ENCODE peak calls at places on chromosomes 4 and X, in five cellular contexts. P, T, L, S and U are unnamed samples.

GRCh38 chrX:102516314-102516936 is at the start of gene TMSB15A:
- DNase-seq in P (peak; percentile 84), T (peak; percentile 57), L (peak; percentile 67), S (no peak), U (no peak)

GRCh38 chrX:24412637-24413363 is 52.3 kb upstream of the PDK3 start:
- DNase-seq in P (no peak), T (no peak), L (no peak), S (no peak), U (no peak)

GRCh38 chr4:2937146-2937857 is 25.9 kb downstream of the NOP14 start:
- DNase-seq in P (peak; percentile 75), T (peak; percentile 87), L (peak; percentile 67), S (peak; percentile 68), U (peak; percentile 46)

GRCh38 chr4:153222790-153223417 is 18.7 kb downstream of the TRIM2 start:
- DNase-seq in P (peak; percentile 81), T (peak; percentile 55), L (peak; percentile 62), S (no peak), U (no peak)

GRCh38 chr4:123554263-123554662 is 157.7 kb downstream of the SPRY1 start:
- DNase-seq in P (no peak), T (no peak), L (no peak), S (no peak), U (no peak)

GRCh38 chr4:4852591-4853362 is 6.7 kb upstream of the MSX1 start:
- DNase-seq in P (peak; percentile 75), T (no peak), L (peak; percentile 35), S (no peak), U (no peak)

GRCh38 chrX:104392350-104392749 is 137.6 kb upstream of the ESX1 start:
- DNase-seq in P (no peak), T (peak; percentile 4), L (no peak), S (no peak), U (no peak)

GRCh38 chr4:152255437-152255836 is 280.5 kb downstream of the FBXW7 start:
- DNase-seq in P (no peak), T (no peak), L (no peak), S (peak; percentile 48), U (no peak)

GRCh38 chrX:9492901-9493300 is 28.0 kb downstream of the TBL1X start:
- DNase-seq in P (no peak), T (no peak), L (no peak), S (no peak), U (no peak)

GRCh38 chr4:20194079-20195013 is 57.4 kb upstream of the SLIT2 start:
- DNase-seq in P (no peak), T (no peak), L (no peak), S (no peak), U (no peak)

GRCh38 chr4:126991965-126992364 is 640.8 kb upstream of the INTU start:
- DNase-seq in P (no peak), T (no peak), L (no peak), S (no peak), U (no peak)

GRCh38 chr4:152039085-152039484 is 278.3 kb upstream of the GATB start:
- DNase-seq in P (no peak), T (no peak), L (no peak), S (no peak), U (no peak)

GRCh38 chrX:134836497-134836968 is 154.3 kb upstream of the SMIM10 start:
- DNase-seq in P (no peak), T (no peak), L (no peak), S (peak; percentile 79), U (peak; percentile 50)

GRCh38 chrX:1249101-1249887 is 19.3 kb upstream of the CSF2RA start:
- DNase-seq in P (peak; percentile 90), T (no peak), L (peak; percentile 39), S (no peak), U (no peak)

GRCh38 chr4:120718979-120719566 is 203.5 kb downstream of the PRDM5 start:
- DNase-seq in P (no peak), T (no peak), L (no peak), S (peak; percentile 16), U (peak; percentile 20)

GRCh38 chr4:40199999-40200880 is 3.4 kb downstream of the RHOH start:
- DNase-seq in P (no peak), T (no peak), L (peak; percentile 43), S (no peak), U (no peak)

GRCh38 chr4:115687356-115687755 is 573.9 kb upstream of the NDST4 start:
- DNase-seq in P (no peak), T (no peak), L (no peak), S (no peak), U (no peak)

GRCh38 chr4:94871644-94872305 is 114.0 kb downstream of the BMPR1B start:
- DNase-seq in P (no peak), T (no peak), L (no peak), S (no peak), U (no peak)

GRCh38 chrX:47169726-47170515 is 23.7 kb upstream of the UBA1 start:
- DNase-seq in P (peak; percentile 60), T (no peak), L (peak; percentile 23), S (no peak), U (no peak)

GRCh38 chrX:97616883-97617510 is 733.3 kb downstream of the RPA4 start:
- DNase-seq in P (no peak), T (no peak), L (no peak), S (peak; percentile 57), U (no peak)

GRCh38 chr4:27702710-27703431 is 842.2 kb downstream of the STIM2 start:
- DNase-seq in P (no peak), T (no peak), L (no peak), S (peak; percentile 19), U (no peak)

GRCh38 chr4:28369504-28369903 is 1508.9 kb downstream of the STIM2 start:
- DNase-seq in P (no peak), T (no peak), L (no peak), S (no peak), U (no peak)

GRCh38 chrX:35664838-35665237 is 133.3 kb upstream of the MAGEB16 start:
- DNase-seq in P (no peak), T (peak; percentile 5), L (no peak), S (no peak), U (no peak)

GRCh38 chr4:13920901-13921300 is 293.4 kb upstream of the BOD1L1 start:
- DNase-seq in P (no peak), T (no peak), L (no peak), S (no peak), U (peak; percentile 56)

GRCh38 chrX:43655151-43655676 is 885 bp upstream of the MAOA start:
- DNase-seq in P (no peak), T (peak; percentile 5), L (peak; percentile 50), S (no peak), U (no peak)

GRCh38 chr4:185534534-185534849 is 815 bp downstream of the PDLIM3 start:
- DNase-seq in P (no peak), T (no peak), L (no peak), S (no peak), U (no peak)

GRCh38 chrX:11381464-11381863 is 88.3 kb downstream of the AMELX start:
- DNase-seq in P (no peak), T (peak; percentile 50), L (no peak), S (peak; percentile 24), U (peak; percentile 10)

GRCh38 chrX:137342969-137343368 is 223.0 kb upstream of the ZIC3 start:
- DNase-seq in P (no peak), T (no peak), L (no peak), S (no peak), U (no peak)

GRCh38 chr4:14912426-14912825 is 89.9 kb upstream of the CPEB2 start:
- DNase-seq in P (no peak), T (no peak), L (no peak), S (no peak), U (no peak)

GRCh38 chr4:118898684-118899138 is 10.1 kb downstream of the SYNPO2 start:
- DNase-seq in P (no peak), T (no peak), L (no peak), S (no peak), U (no peak)

GRCh38 chr4:156476359-156476758 is 495.2 kb downstream of the PDGFC start:
- DNase-seq in P (no peak), T (no peak), L (no peak), S (peak; percentile 51), U (peak; percentile 79)

GRCh38 chrX:135009057-135009605 is 13.2 kb downstream of the RTL8B start:
- DNase-seq in P (no peak), T (no peak), L (no peak), S (no peak), U (no peak)

DNA sequence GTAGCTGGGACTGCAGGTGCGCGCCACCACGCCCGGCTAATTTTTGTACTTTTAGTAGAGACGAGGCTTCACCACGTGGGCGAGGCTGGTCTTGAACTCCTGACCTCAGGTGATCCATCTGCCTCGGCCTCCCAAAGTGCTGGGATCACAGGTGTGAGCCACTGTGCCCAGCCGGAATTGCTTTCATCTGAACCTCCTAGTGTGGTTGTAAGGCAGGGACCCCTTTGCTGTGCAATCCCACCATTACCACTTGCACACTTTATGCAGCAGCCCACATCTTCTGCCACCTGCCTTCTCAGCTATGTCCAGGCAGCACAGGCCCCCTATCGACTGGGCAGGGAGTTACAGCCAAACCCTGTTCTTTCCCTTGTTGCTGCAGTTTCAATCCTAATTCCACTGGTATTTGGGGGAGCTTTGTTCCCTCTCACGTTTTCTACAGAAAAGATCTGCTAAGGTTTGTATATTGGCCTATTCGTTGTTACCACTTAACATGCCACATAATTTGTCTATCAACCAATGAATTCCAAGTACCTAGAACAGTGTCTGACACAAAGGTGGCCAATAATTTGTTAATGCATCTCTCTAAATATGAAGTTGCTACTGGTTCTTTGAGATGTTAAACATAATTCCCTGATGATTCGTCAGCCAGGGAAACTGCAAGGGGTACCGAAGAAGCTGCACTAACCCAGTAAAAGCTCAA is 6.5 kb downstream of the RPL39 start:
- DNase-seq in P (peak; percentile 77), T (no peak), L (peak; percentile 44), S (no peak), U (peak; percentile 38)
- TF ChIP-seq POLR2AphosphoS5 in P (peak; percentile 33), T (no peak), L (no peak), S (no peak), U (no peak)

GRCh38 chr4:101210331-101210730 is 137.0 kb downstream of the PPP3CA start:
- DNase-seq in P (no peak), T (no peak), L (no peak), S (no peak), U (no peak)
- H3K9me3 ChIP-seq in P (no peaks in the 10 kb centered on the region), T (no peaks in the 10 kb centered on the region), L (no peaks in the 10 kb centered on the region), S (no peaks in the 10 kb centered on the region), U (no peaks in the 10 kb centered on the region)

DNA sequence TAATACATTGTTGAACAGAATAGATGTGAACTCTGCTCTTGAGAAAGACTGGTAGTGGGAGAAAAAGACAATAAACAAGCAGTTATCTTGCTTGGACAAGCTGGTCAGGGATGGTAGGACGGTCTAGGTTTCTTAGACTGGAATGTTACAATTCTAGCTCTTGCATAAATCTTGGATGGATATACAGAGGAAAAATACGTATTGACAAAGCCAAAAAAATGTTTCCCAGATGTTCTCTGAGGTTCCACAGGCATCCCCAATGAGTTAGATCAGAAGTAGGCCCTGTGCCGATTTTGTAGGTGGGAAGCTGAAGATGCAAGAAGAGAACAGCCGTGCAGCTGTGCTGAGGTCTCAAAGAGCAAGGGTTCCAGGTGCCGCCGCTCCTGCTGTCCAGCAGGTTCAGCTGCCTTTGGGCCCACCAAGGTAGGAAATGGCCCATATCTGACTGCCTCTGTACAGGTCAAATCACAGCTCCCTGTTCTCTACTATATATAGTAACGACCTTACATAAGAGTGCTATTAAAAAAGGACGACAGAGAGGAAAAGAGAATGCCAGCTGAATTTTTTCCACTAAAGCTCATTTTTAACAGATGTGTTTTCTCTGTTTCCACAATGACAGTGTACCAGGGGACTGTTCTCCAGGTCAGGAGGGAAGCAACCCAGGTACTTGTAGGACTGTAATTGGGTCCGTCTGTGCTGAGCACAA is 155.7 kb downstream of the CBR4 start:
- DNase-seq in P (no peak), T (no peak), L (no peak), S (no peak), U (no peak)
- TF ChIP-seq POLR2AphosphoS5 in P (no peak), T (no peak), L (no peak), S (no peak), U (no peak)

GRCh38 chr4:76212301-76212700 is 1.3 kb downstream of the SCARB2 start:
- DNase-seq in P (no peak), T (no peak), L (no peak), S (no peak), U (no peak)
- H3K9me3 ChIP-seq in P (no peaks in the 10 kb centered on the region), T (no peaks in the 10 kb centered on the region), L (no peaks in the 10 kb centered on the region), S (no peaks in the 10 kb centered on the region), U (no peaks in the 10 kb centered on the region)